ENCODE peak calls at places on chromosome 3, in seven cellular contexts. B is substantia nigra; E is cardiac fibroblast; H is HuH-7; P is HS-5; D is activated T-helper 2 cell treated with anti-CD3 and anti-CD28 coated beads, Interferon-gamma antibody, Interleukin-2, Interleukin-4, amounts not matched to agents 10 μg/mL and 5 μg/mL and 100 μg/mL, durations not matched to agents 14 hours and 24 hours and 36 hours; S is activated gamma-delta T cell treated with Interleukin-2 at 50 U/mL for 16 hours. M is an unnamed sample.

GRCh38 chr3:177772908-177773557 is 575.8 kb upstream of the TBL1XR1 start:
- DNase-seq in B (no peak), E (no peak), H (no peak), P (no peak), D (no peak), S (no peak), M (no peak)

GRCh38 chr3:53808496-53808895 is 37.7 kb downstream of the CHDH start:
- DNase-seq in B (no peak), E (no peak), H (no peak), P (no peak), D (no peak), S (no peak), M (no peak)

GRCh38 chr3:29346828-29347227 is 66.0 kb downstream of the RBMS3 start:
- DNase-seq in B (no peak), E (no peak), H (no peak), P (no peak), D (no peak), S (no peak), M (no peak)

GRCh38 chr3:108201258-108201657 is 21.0 kb downstream of the IFT57 start:
- DNase-seq in B (no peak), E (no peak), H (no peak), P (no peak), D (no peak), S (no peak), M (no peak)

GRCh38 chr3:27356976-27357375 is 12.2 kb downstream of the NEK10 start:
- DNase-seq in B (no peak), E (no peak), H (no peak), P (no peak), D (no peak), S (no peak), M (no peak)

GRCh38 chr3:29275309-29275708 is 5.6 kb upstream of the RBMS3 start:
- DNase-seq in B (no peak), E (no peak), H (no peak), P (no peak), D (no peak), S (no peak), M (no peak)

GRCh38 chr3:197292083-197293042 is 6.0 kb downstream of the DLG1 start:
- DNase-seq in B (no peak), E (no peak), H (no peak), P (no peak), D (no peak), S (no peak), M (no peak)

GRCh38 chr3:40382617-40382979 is 4.4 kb upstream of the ENTPD3 start:
- DNase-seq in B (no peak), E (no peak), H (no peak), P (peak; percentile 34), D (no peak), S (no peak), M (no peak)

GRCh38 chr3:14139771-14140170 is 14.9 kb downstream of the TMEM43 start:
- DNase-seq in B (no peak), E (no peak), H (no peak), P (no peak), D (no peak), S (no peak), M (no peak)

GRCh38 chr3:103968751-103969150 is 1398.0 kb upstream of the ALCAM start:
- DNase-seq in B (no peak), E (no peak), H (no peak), P (no peak), D (no peak), S (no peak), M (no peak)

GRCh38 chr3:12748477-12748876 is 10.6 kb downstream of the TMEM40 start:
- DNase-seq in B (no peak), E (no peak), H (no peak), P (no peak), D (no peak), S (no peak), M (no peak)

GRCh38 chr3:182725372-182726251 is 67.7 kb upstream of the ATP11B start:
- DNase-seq in B (no peak), E (peak; percentile 18), H (peak; percentile 31), P (no peak), D (no peak), S (no peak), M (no peak)